ENCODE peak calls at places on chromosomes 4 and X, in nine cellular contexts. Y, A, J, H, T, W, D, G and V are unnamed samples.

GRCh38 chrX:105876658-105877057 is 54.3 kb downstream of the NRK start:
- DNase-seq in Y (peak), T (no peak), D (peak), A (no peak), G (no peak), W (peak), J (no peak), H (no peak), V (no peak)

GRCh38 chrX:125333583-125333982 is 13.9 kb downstream of the TEX13C start:
- DNase-seq in G (no peak), T (no peak), D (no peak), J (no peak), W (no peak), A (no peak), H (no peak), Y (no peak), V (no peak)

GRCh38 chrX:107448625-107449468 is 605 bp upstream of the FRMPD3 start:
- DNase-seq in J (peak), H (no peak), W (peak), D (peak), A (peak), G (no peak), Y (no peak), T (no peak), V (no peak)

GRCh38 chr4:10085386-10085785 is 31.2 kb downstream of the WDR1 start:
- DNase-seq in W (no peak), A (peak), J (peak), G (no peak), H (no peak), D (no peak), T (no peak), Y (no peak), V (no peak)

GRCh38 chr4:152773322-152773721 is 6.2 kb downstream of the TIGD4 start:
- DNase-seq in H (no peak), D (no peak), G (no peak), Y (no peak), W (no peak), A (no peak), T (no peak), J (no peak), V (no peak)

GRCh38 chr4:77022581-77023133 is 53.1 kb downstream of the CCNI start:
- DNase-seq in Y (peak), T (peak), G (no peak), W (no peak), A (no peak), H (no peak), J (no peak), D (no peak), V (no peak)

GRCh38 chrX:135331525-135331924 is 22.2 kb downstream of the ETDC start:
- DNase-seq in G (no peak), J (no peak), A (no peak), T (no peak), Y (no peak), D (no peak), H (no peak), W (no peak), V (no peak)

GRCh38 chr4:66482186-66482585 is 811.9 kb upstream of the EPHA5 start:
- DNase-seq in T (no peak), G (no peak), W (no peak), A (no peak), J (no peak), D (peak), H (no peak), Y (peak), V (no peak)

GRCh38 chrX:68139791-68140190 is 293.5 kb downstream of the OPHN1 start:
- DNase-seq in J (no peak), D (no peak), W (no peak), A (no peak), H (no peak), Y (no peak), T (no peak), G (no peak), V (no peak)

GRCh38 chrX:153640736-153641574 is 6.0 kb upstream of the DUSP9 start:
- DNase-seq in G (no peak), J (no peak), D (no peak), W (no peak), H (no peak), Y (no peak), T (no peak), A (no peak), V (no peak)

GRCh38 chr4:6894528-6895498 is 14.8 kb upstream of the TBC1D14 start:
- DNase-seq in J (peak), G (no peak), Y (no peak), T (no peak), A (no peak), W (no peak), D (no peak), H (no peak), V (no peak)

GRCh38 chrX:149248073-149248625 is 257.0 kb downstream of the IDS start:
- DNase-seq in A (no peak), T (no peak), W (no peak), D (no peak), G (no peak), Y (peak), J (no peak), H (no peak), V (no peak)

GRCh38 chrX:136028383-136028984 is 43.2 kb downstream of the SLC9A6 start:
- DNase-seq in D (peak), H (no peak), W (peak), A (no peak), J (no peak), Y (peak), T (no peak), G (no peak), V (no peak)

GRCh38 chrX:47637546-47638195 is 7.9 kb upstream of the CFP start:
- DNase-seq in Y (no peak), D (no peak), H (no peak), J (no peak), A (no peak), W (no peak), G (no peak), T (no peak), V (peak)

GRCh38 chrX:130715299-130715698 is 187.7 kb downstream of the ENOX2 start:
- DNase-seq in G (no peak), J (no peak), W (no peak), Y (peak), D (no peak), T (no peak), A (no peak), H (no peak), V (no peak)

GRCh38 chr4:1492636-1493539 is 86.6 kb upstream of the NKX1-1 start:
- DNase-seq in J (no peak), T (no peak), Y (no peak), A (no peak), W (no peak), H (no peak), D (no peak), G (no peak), V (no peak)

GRCh38 chr4:20046931-20047677 is 204.6 kb upstream of the SLIT2 start:
- DNase-seq in H (no peak), A (no peak), J (no peak), G (no peak), D (no peak), T (no peak), W (no peak), Y (peak), V (no peak)

GRCh38 chr4:185941476-185941875 is 127.5 kb upstream of the TLR3 start:
- DNase-seq in W (no peak), T (peak), Y (peak), G (no peak), J (no peak), H (no peak), A (no peak), D (peak), V (no peak)

GRCh38 chrX:70979136-70979762 is 48.4 kb upstream of the SLC7A3 start:
- DNase-seq in D (peak), T (no peak), H (no peak), Y (peak), G (peak), W (peak), A (no peak), J (no peak), V (no peak)

GRCh38 chrX:41759817-41760216 is 35.8 kb downstream of the GPR82 start:
- DNase-seq in T (no peak), W (peak), A (no peak), D (peak), Y (peak), H (no peak), G (no peak), J (no peak), V (peak)
- TF ChIP-seq CTCF in T (peak), W (peak), A (no peak), D (peak), Y (peak), H (peak), G (no peak), J (no peak), V (peak)

GRCh38 chrX:16136080-16136479 is 12.7 kb downstream of the GRPR start:
- DNase-seq in J (no peak), H (no peak), A (no peak), T (no peak), Y (no peak), D (no peak), W (no peak), G (no peak), V (no peak)

GRCh38 chrX:16137416-16138107 is 14.2 kb downstream of the GRPR start:
- DNase-seq in A (no peak), T (no peak), Y (no peak), G (no peak), W (no peak), H (no peak), D (no peak), J (no peak), V (no peak)

GRCh38 chrX:16140448-16140847 is 17.1 kb downstream of the GRPR start:
- DNase-seq in H (no peak), D (no peak), Y (no peak), W (no peak), T (no peak), A (no peak), G (no peak), J (no peak), V (peak)

GRCh38 chrX:16140983-16141382 is 17.6 kb downstream of the GRPR start:
- DNase-seq in A (no peak), J (no peak), Y (no peak), G (no peak), W (no peak), H (no peak), D (peak), T (no peak), V (no peak)

GRCh38 chrX:16138108-16138427 is 14.7 kb downstream of the GRPR start:
- DNase-seq in A (no peak), D (no peak), Y (peak), H (no peak), G (no peak), J (no peak), W (peak), T (no peak), V (no peak)
- TF ChIP-seq CTCF in A (no peak), D (no peak), Y (peak), H (no peak), G (no peak), J (no peak), W (peak), T (no peak), V (no peak)

DNA sequence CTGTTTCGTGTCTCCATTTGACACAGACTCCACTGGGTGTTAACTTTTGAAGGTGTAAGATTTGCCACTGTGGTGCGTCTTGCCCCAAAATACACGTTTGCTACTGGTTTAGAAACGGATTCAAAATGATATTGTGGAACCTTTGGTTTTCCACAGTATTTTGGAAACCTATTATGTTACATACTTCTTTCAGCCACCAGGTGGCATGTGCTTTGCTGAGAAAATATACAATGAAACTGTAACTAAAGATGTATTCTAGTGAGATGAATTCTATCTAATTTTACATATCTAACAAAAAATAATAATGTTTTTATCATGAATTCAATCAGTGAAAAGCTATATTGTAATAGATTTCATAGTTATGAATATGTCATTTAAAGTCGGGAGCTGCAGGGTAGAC is 28.4 kb upstream of the SLITRK4 start:
- DNase-seq in G (no peak), D (peak), A (no peak), H (no peak), Y (peak), W (peak), T (no peak), J (no peak), V (no peak)
- TF ChIP-seq CTCF in G (peak), D (peak), A (no peak), H (peak), Y (peak), W (peak), T (no peak), J (peak), V (peak)

DNA sequence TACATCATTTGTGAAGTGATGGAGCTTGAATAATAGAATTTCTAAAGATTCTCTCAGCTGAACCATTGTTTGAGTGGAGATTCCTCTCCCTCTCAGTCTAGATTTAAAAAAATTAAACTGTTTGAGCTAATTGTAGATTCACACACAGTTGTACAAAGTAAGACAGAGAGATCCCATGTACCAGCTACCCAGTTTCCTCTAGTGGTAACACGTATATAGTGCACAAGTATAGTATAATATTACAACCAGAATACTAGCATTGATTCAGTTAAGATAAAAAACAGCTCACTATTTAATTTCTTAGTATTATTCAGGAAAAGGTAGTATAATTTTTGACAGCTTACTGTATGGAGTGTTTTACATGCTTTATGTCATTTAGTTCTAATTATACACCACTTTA is 136.2 kb downstream of the SNCA start:
- DNase-seq in Y (no peak), G (no peak), A (no peak), J (no peak), W (no peak), D (no peak), H (no peak), T (no peak), V (no peak)
- TF ChIP-seq CTCF in Y (no peak), G (no peak), A (no peak), J (no peak), W (no peak), D (no peak), H (no peak), T (no peak), V (no peak)

GRCh38 chr4:93994175-93994994 is 165.8 kb downstream of the ATOH1 start:
- DNase-seq in W (no peak), J (no peak), T (no peak), G (no peak), H (no peak), D (no peak), A (no peak), Y (no peak), V (no peak)

GRCh38 chr4:94000559-94000958 is 172.0 kb downstream of the ATOH1 start:
- DNase-seq in W (no peak), G (no peak), H (no peak), J (no peak), A (no peak), Y (no peak), T (no peak), D (no peak), V (no peak)

DNA sequence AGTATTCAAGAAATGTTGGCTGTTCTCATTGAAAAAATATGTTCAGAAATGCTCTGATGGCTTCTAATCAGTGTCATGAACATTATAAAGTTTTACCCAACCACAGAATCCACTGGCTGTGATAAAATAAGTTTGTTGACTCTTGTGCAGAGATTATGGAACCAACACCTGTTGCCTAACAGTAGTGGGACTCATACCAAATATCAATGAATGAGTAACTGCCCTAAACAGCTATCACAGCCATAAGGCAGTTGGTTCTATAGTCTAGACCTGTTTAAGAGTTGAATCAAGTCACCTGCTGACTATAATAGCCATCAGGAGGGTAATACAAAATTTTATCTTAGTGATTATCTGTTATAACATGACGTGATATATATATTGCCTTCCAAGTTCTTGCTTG is 168.3 kb downstream of the ATOH1 start:
- DNase-seq in J (no peak), A (no peak), Y (no peak), G (no peak), D (no peak), T (no peak), H (no peak), W (no peak), V (no peak)
- TF ChIP-seq CTCF in J (no peak), A (no peak), Y (no peak), G (no peak), D (no peak), T (no peak), H (no peak), W (no peak), V (no peak)

DNA sequence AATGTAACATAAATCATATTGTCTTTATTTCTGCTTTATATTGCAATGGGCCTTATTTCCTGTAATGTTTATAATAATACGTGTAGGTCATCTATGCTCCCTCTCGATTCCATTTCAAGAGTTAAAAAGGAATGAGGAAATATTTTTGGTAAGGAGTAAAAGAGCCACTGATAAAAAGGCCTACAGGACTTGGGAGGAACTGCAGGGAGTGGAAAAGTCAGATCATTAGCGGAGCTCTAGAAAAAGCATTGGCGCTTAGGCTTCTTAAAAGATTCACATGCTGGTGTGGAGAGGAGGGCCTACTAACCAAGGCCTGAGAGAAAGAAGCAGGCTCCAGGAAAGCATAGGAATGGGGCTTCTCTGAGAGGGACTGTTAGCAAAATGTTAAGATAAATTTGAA is 82.9 kb upstream of the PNPLA4 start:
- DNase-seq in W (peak), A (no peak), G (no peak), H (no peak), J (no peak), T (no peak), Y (no peak), D (no peak), V (no peak)
- TF ChIP-seq CTCF in W (no peak), A (no peak), G (no peak), H (no peak), J (no peak), T (no peak), Y (peak), D (no peak), V (no peak)

GRCh38 chr4:130747842-130748241 is 1651.9 kb downstream of the C4orf33 start:
- DNase-seq in H (no peak), J (no peak), T (no peak), D (peak), W (peak), A (no peak), Y (peak), G (no peak), V (no peak)
- TF ChIP-seq CTCF in H (no peak), J (no peak), T (no peak), D (peak), W (peak), A (no peak), Y (peak), G (peak), V (no peak)

GRCh38 chrX:50684871-50685270 is 129.1 kb downstream of the SHROOM4 start:
- DNase-seq in D (no peak), W (no peak), Y (no peak), J (no peak), T (no peak), A (no peak), H (no peak), G (no peak), V (no peak)

GRCh38 chrX:50677789-50678188 is 136.2 kb downstream of the SHROOM4 start:
- DNase-seq in Y (no peak), D (no peak), T (no peak), A (no peak), J (no peak), W (no peak), G (no peak), H (no peak), V (no peak)

GRCh38 chrX:50680990-50681389 is 133.0 kb downstream of the SHROOM4 start:
- DNase-seq in T (no peak), Y (peak), W (peak), A (no peak), H (no peak), J (no peak), D (peak), G (no peak), V (no peak)
- TF ChIP-seq CTCF in T (no peak), Y (peak), W (no peak), A (no peak), H (no peak), J (no peak), D (peak), G (no peak), V (no peak)